ENCODE peak calls at places on chromosomes 11 and 22, in seven cellular contexts. P, W, O, L, S, I and R are unnamed samples. For H3K4me1, the result is how much of the 10 kb centered on the place peaks cover.

GRCh38 chr22:27206001-27206746 is 548.8 kb downstream of the MIAT start:
- DNase-seq in P (no peak), W (no peak), O (no peak), L (no peak), S (no peak), I (no peak), R (no peak)

GRCh38 chr11:36165638-36166389 is 123.4 kb downstream of the COMMD9 start:
- DNase-seq in P (no peak), W (no peak), O (no peak), L (no peak), S (no peak), I (no peak), R (no peak)

GRCh38 chr11:100753562-100753961 is 66.5 kb downstream of the ARHGAP42 start:
- DNase-seq in P (no peak), W (no peak), O (no peak), L (peak), S (no peak), I (no peak), R (no peak)

GRCh38 chr11:75350743-75351540 is 519 bp downstream of the ARRB1 start:
- DNase-seq in P (peak), W (peak), O (peak), L (peak), S (peak), I (no peak), R (peak)

GRCh38 chr22:18057568-18058209 is 20.1 kb upstream of the PEX26 start:
- DNase-seq in P (peak), W (peak), O (no peak), L (no peak), S (no peak), I (peak), R (peak)

GRCh38 chr11:66283461-66284105 is 5.4 kb downstream of the YIF1A start:
- DNase-seq in P (no peak), W (no peak), O (no peak), L (no peak), S (no peak), I (no peak), R (no peak)

GRCh38 chr11:10930961-10931760 is 73.3 kb upstream of the ZBED5 start:
- DNase-seq in P (peak), W (peak), O (peak), L (peak), S (peak), I (peak), R (peak)

GRCh38 chr11:5274340-5274739 is 4.6 kb upstream of the HBE1 start:
- DNase-seq in P (no peak), W (no peak), O (no peak), L (peak), S (no peak), I (no peak), R (no peak)

GRCh38 chr11:66568124-66568916 is at the start of gene CTSF:
- DNase-seq in P (peak), W (peak), O (peak), L (no peak), S (peak), I (peak), R (peak)

GRCh38 chr11:118074785-118075184 is 2.1 kb upstream of the TMPRSS4 start:
- DNase-seq in P (no peak), W (no peak), O (no peak), L (no peak), S (no peak), I (peak), R (no peak)

GRCh38 chr11:84673753-84674152 is 953.4 kb downstream of the DLG2 start:
- DNase-seq in P (no peak), W (no peak), O (no peak), L (peak), S (no peak), I (no peak), R (no peak)

GRCh38 chr11:75022289-75022688 is 33.6 kb downstream of the NEU3 start:
- DNase-seq in P (no peak), W (no peak), O (no peak), L (no peak), S (no peak), I (peak), R (no peak)

GRCh38 chr11:59923813-59924212 is 14.4 kb upstream of the OOSP1 start:
- DNase-seq in P (no peak), W (no peak), O (no peak), L (peak), S (no peak), I (no peak), R (no peak)

GRCh38 chr11:80521592-80521991 is 1080.8 kb upstream of the TENM4 start:
- DNase-seq in P (no peak), W (no peak), O (no peak), L (no peak), S (no peak), I (peak), R (no peak)

GRCh38 chr11:28536504-28537267 is 428.5 kb downstream of the METTL15 start:
- DNase-seq in P (no peak), W (no peak), O (no peak), L (no peak), S (no peak), I (peak), R (no peak)

GRCh38 chr11:83521647-83522596 is 235.8 kb upstream of the CCDC90B start:
- DNase-seq in P (no peak), W (no peak), O (no peak), L (peak), S (no peak), I (peak), R (no peak)

GRCh38 chr11:46422588-46422987 is 31.0 kb upstream of the CHRM4 start:
- DNase-seq in P (no peak), W (no peak), O (no peak), L (no peak), S (no peak), I (no peak), R (no peak)

GRCh38 chr11:83037877-83038276 is 33.8 kb downstream of the RAB30 start:
- DNase-seq in P (no peak), W (no peak), O (no peak), L (no peak), S (no peak), I (no peak), R (no peak)

GRCh38 chr11:11860103-11860979 is 18.6 kb downstream of the USP47 start:
- DNase-seq in P (no peak), W (no peak), O (no peak), L (no peak), S (no peak), I (no peak), R (no peak)

GRCh38 chr11:108160970-108161566 is 39.7 kb downstream of the ACAT1 start:
- DNase-seq in P (no peak), W (peak), O (no peak), L (no peak), S (no peak), I (no peak), R (no peak)

GRCh38 chr11:14022251-14022650 is 59.7 kb downstream of the SPON1 start:
- DNase-seq in P (no peak), W (no peak), O (no peak), L (no peak), S (no peak), I (peak), R (no peak)

GRCh38 chr11:125433454-125434121 is 62.5 kb downstream of the FEZ1 start:
- DNase-seq in P (no peak), W (no peak), O (no peak), L (peak), S (no peak), I (no peak), R (peak)

GRCh38 chr11:13229136-13229535 is 48.5 kb upstream of the BMAL1 start:
- DNase-seq in P (no peak), W (no peak), O (no peak), L (no peak), S (no peak), I (no peak), R (no peak)

GRCh38 chr11:900545-900944 is 10.1 kb downstream of the CHID1 start:
- DNase-seq in P (no peak), W (no peak), O (no peak), L (no peak), S (no peak), I (no peak), R (no peak)

GRCh38 chr22:22759889-22760546 is 115.6 kb downstream of the GGTLC2 start:
- DNase-seq in P (no peak), W (no peak), O (no peak), L (no peak), S (no peak), I (no peak), R (no peak)

GRCh38 chr22:43957871-43958270 is 2.6 kb downstream of the SAMM50 start:
- DNase-seq in P (no peak), W (no peak), O (no peak), L (no peak), S (no peak), I (no peak), R (no peak)

GRCh38 chr11:96524475-96524874 is 134.7 kb downstream of the JRKL start:
- DNase-seq in P (no peak), W (no peak), O (no peak), L (no peak), S (no peak), I (no peak), R (no peak)

GRCh38 chr11:7353100-7353499 is 101.4 kb downstream of the SYT9 start:
- DNase-seq in P (no peak), W (no peak), O (peak), L (peak), S (no peak), I (no peak), R (no peak)

GRCh38 chr22:46421272-46421671 is 85.8 kb downstream of the TRMU start:
- DNase-seq in P (peak), W (peak), O (peak), L (no peak), S (no peak), I (no peak), R (no peak)

GRCh38 chr11:82864268-82864667 is 36.0 kb downstream of the PRCP start:
- DNase-seq in P (no peak), W (peak), O (peak), L (peak), S (no peak), I (peak), R (peak)

GRCh38 chr11:16778286-16778685 is 39.8 kb downstream of the C11orf58 start:
- DNase-seq in P (no peak), W (no peak), O (no peak), L (no peak), S (no peak), I (no peak), R (no peak)

GRCh38 chr22:19800761-19801244 is 40.2 kb downstream of the TBX1 start:
- DNase-seq in P (no peak), W (no peak), O (peak), L (peak), S (no peak), I (no peak), R (no peak)

GRCh38 chr22:46815896-46816721 is 53.7 kb downstream of the TBC1D22A start:
- DNase-seq in P (no peak), W (no peak), O (no peak), L (peak), S (no peak), I (peak), R (no peak)

DNA sequence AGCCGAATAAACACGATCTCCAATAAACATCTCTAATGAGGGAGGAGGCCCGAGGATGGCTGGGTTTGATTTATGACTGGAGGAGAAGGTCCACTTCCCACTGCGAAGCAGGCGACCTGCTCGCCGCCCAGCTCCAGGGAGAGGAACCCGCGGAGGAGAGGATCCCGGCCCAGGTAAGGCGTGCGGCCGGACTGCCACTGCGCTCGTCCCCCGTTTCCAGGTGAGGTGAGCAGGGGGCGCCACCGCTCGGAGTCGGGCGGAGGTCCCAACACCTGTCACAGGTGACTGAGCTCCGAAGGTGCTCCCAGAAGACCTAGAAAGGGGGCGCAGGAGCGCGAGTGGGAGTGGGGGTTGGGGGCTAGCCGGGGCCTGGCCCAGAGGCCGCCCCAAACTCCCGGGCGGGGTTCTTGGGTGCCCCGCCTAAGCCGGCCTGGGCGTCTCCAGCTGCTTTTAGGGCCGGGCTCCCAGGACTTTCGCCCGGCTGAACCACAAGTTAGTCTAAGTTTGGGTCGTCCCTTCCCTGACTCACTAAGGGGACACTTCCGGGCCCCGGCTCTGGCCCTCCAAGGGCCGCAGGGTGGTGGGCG is 5.4 kb upstream of the PAX6 start:
- DNase-seq in P (no peak), W (no peak), O (no peak), L (peak), S (no peak), I (no peak), R (no peak)
- H3K4me1 ChIP-seq in P (under half), W (under half), O (half or more), L (under half), S (half or more), I (under half), R (under half)

GRCh38 chr11:69400769-69401590 is 80.5 kb upstream of the LINC01488 start:
- DNase-seq in P (no peak), W (no peak), O (no peak), L (no peak), S (no peak), I (no peak), R (no peak)
- H3K4me1 ChIP-seq in P (under half), W (under half), O (under half), L (under half), S (under half), I (under half), R (under half)

GRCh38 chr22:29000641-29001040 is 61.0 kb downstream of the C22orf31 start:
- DNase-seq in P (no peak), W (no peak), O (no peak), L (no peak), S (no peak), I (no peak), R (no peak)
- H3K4me1 ChIP-seq in P (under half), W (under half), O (under half), L (under half), S (under half), I (under half), R (under half)

DNA sequence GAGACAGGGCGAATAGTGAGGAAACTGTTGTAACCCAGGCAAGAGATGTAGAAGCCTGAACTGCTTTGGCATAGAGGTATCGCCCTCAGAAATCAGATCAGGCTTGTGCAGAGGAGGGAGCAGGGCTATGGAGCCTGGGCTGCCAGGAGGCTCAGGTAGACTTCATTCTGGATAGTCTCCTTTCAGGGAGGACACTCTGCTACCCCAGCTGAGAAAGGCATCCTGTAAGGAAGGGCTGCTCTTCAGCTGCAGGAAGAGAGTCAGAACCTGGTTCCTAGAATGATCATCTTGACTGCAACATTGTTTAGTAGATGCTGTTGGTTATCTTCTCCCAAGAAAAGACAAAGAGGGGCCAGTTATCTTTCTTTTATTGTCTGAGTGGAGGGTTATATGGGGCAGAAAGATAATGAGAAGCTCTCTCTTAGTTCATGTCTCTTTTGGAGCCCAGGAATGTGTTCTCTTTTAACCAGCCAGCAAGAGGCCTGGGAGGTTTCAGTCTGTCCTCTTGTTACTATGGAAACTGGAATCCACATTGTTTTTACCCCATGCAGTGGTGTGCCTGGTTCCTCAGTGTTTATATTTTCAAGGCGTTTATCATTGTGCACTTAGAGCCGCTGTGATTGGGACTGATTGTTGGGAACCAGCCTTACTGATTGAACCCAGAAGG is 95.7 kb downstream of the STIM1 start:
- DNase-seq in P (no peak), W (no peak), O (no peak), L (peak), S (no peak), I (no peak), R (no peak)
- H3K4me1 ChIP-seq in P (half or more), W (under half), O (half or more), L (under half), S (half or more), I (under half), R (half or more)

DNA sequence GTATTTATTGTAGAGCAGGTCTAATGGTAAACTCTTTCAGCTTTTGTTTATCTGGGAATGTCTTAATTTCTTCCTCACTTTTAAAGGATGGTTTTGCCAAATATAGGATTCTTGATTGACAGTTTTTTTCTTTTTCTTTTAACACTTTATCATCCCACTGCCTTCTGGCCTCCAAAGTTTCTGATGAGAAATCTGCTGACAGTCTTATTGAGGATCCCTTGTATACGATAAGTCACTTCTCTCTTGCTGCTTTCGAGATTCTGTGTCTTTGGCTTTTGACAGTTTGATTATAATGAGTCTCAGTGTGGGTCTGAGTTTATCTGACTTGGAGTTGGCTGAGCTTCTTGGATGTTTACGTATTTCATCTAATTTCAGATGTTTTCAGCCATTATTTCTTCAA is 6.7 kb upstream of the TSKU start:
- DNase-seq in P (no peak), W (no peak), O (no peak), L (no peak), S (no peak), I (no peak), R (no peak)
- H3K4me1 ChIP-seq in P (under half), W (under half), O (under half), L (under half), S (under half), I (half or more), R (under half)

GRCh38 chr11:17974246-17974645 is 38.6 kb downstream of the SERGEF start:
- DNase-seq in P (no peak), W (no peak), O (no peak), L (no peak), S (no peak), I (peak), R (no peak)

GRCh38 chr11:17976651-17977050 is 36.2 kb downstream of the SERGEF start:
- DNase-seq in P (no peak), W (no peak), O (no peak), L (no peak), S (no peak), I (peak), R (no peak)

GRCh38 chr11:17979770-17980371 is 33.0 kb downstream of the SERGEF start:
- DNase-seq in P (peak), W (peak), O (no peak), L (peak), S (no peak), I (no peak), R (no peak)

GRCh38 chr11:17983569-17983968 is 29.3 kb downstream of the SERGEF start:
- DNase-seq in P (no peak), W (no peak), O (no peak), L (no peak), S (no peak), I (no peak), R (no peak)

GRCh38 chr11:17978553-17979287 is 34.1 kb downstream of the SERGEF start:
- DNase-seq in P (no peak), W (no peak), O (no peak), L (peak), S (no peak), I (peak), R (peak)
- H3K4me1 ChIP-seq in P (under half), W (under half), O (under half), L (under half), S (under half), I (under half), R (under half)

GRCh38 chr11:71453911-71454304 is 905 bp downstream of the NADSYN1 start:
- DNase-seq in P (no peak), W (no peak), O (no peak), L (no peak), S (no peak), I (no peak), R (no peak)

GRCh38 chr11:71453021-71453910 is at the start of gene NADSYN1:
- DNase-seq in P (peak), W (peak), O (peak), L (peak), S (peak), I (peak), R (peak)

GRCh38 chr11:71452354-71453020 is 516 bp upstream of the NADSYN1 start:
- DNase-seq in P (peak), W (peak), O (peak), L (peak), S (peak), I (peak), R (no peak)

GRCh38 chr11:71450507-71450906 is 2.3 kb upstream of the DHCR7 start:
- DNase-seq in P (no peak), W (no peak), O (no peak), L (no peak), S (no peak), I (no peak), R (no peak)

DNA sequence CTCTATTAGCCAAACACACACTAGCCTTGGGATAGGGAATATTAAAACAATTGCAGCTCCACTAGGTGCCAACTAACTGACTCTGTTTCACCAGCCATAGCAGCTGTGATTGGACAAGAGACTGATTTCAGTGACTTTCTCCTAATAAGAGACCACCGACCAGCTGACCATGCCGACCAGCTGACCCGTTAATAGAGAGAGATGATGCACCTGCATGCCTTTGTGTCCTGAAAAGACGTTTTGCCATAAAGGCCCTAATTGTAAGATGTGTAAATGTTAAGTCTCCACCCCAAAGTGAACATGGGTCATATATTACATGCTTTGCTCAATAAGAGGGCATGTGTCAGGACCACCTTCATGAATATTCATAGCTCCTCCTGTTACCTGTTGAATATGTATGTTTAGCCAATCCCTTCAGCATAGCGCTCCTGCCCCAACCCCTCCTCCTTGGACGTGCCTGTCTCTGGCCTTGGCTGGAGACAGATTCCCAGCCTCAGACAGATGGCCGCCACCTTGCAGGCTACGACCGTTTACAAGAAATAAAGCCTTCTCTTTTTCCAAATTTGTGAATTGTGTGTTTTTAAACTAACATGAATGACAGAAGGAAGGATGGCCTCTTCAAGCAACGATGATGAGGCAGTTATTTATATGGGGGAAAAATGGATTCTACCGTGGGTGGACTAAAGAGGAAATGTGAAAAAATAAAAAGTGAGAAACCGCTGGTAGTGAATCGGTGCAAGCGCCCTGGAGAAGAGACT is 1.2 kb upstream of the NADSYN1 start:
- DNase-seq in P (no peak), W (no peak), O (no peak), L (peak), S (no peak), I (no peak), R (no peak)
- H3K4me1 ChIP-seq in P (under half), W (under half), O (under half), L (under half), S (under half), I (under half), R (under half)

GRCh38 chr11:122128146-122128545 is 12.1 kb upstream of the BLID start:
- DNase-seq in P (no peak), W (no peak), O (no peak), L (no peak), S (no peak), I (no peak), R (no peak)

GRCh38 chr11:122127020-122127419 is 11.0 kb upstream of the BLID start:
- DNase-seq in P (no peak), W (no peak), O (no peak), L (no peak), S (no peak), I (no peak), R (no peak)

GRCh38 chr11:122126024-122126678 is 10.1 kb upstream of the BLID start:
- DNase-seq in P (no peak), W (no peak), O (no peak), L (no peak), S (no peak), I (no peak), R (no peak)

GRCh38 chr11:122131126-122131525 is 15.1 kb upstream of the BLID start:
- DNase-seq in P (no peak), W (no peak), O (no peak), L (no peak), S (no peak), I (no peak), R (no peak)
- H3K4me1 ChIP-seq in P (under half), W (under half), O (under half), L (under half), S (under half), I (under half), R (under half)